ENCODE peak calls at places on chromosome 13, in seven cellular contexts. One of them, this sample, is unnamed.

GRCh38 chr13:48072304-48072703 is 22.6 kb downstream of the MED4 start:
- DNase-seq in breast epithelium: no peak
- DNase-seq in heart left ventricle: no peak
- DNase-seq in CD4-positive, alpha-beta T cell: no peak
- DNase-seq in AG09319: no peak
- DNase-seq in uterus: no peak
- DNase-seq in epithelial cell of esophagus: peak
- DNase-seq in this sample: no peak

GRCh38 chr13:31042501-31043165 is 110.2 kb downstream of the TEX26 start:
- DNase-seq in breast epithelium: no peak
- DNase-seq in heart left ventricle: no peak
- DNase-seq in CD4-positive, alpha-beta T cell: no peak
- DNase-seq in AG09319: no peak
- DNase-seq in uterus: no peak
- DNase-seq in epithelial cell of esophagus: no peak
- DNase-seq in this sample: no peak

GRCh38 chr13:96003304-96003703 is 49.9 kb downstream of the UGGT2 start:
- DNase-seq in breast epithelium: no peak
- DNase-seq in heart left ventricle: no peak
- DNase-seq in CD4-positive, alpha-beta T cell: no peak
- DNase-seq in AG09319: no peak
- DNase-seq in uterus: no peak
- DNase-seq in epithelial cell of esophagus: peak
- DNase-seq in this sample: no peak

GRCh38 chr13:63449549-63449948 is 2033.9 kb upstream of the PCDH20 start:
- DNase-seq in breast epithelium: no peak
- DNase-seq in heart left ventricle: no peak
- DNase-seq in CD4-positive, alpha-beta T cell: no peak
- DNase-seq in AG09319: no peak
- DNase-seq in uterus: no peak
- DNase-seq in epithelial cell of esophagus: no peak
- DNase-seq in this sample: no peak

GRCh38 chr13:63455938-63456337 is 2040.3 kb upstream of the PCDH20 start:
- DNase-seq in breast epithelium: no peak
- DNase-seq in heart left ventricle: no peak
- DNase-seq in CD4-positive, alpha-beta T cell: no peak
- DNase-seq in AG09319: no peak
- DNase-seq in uterus: no peak
- DNase-seq in epithelial cell of esophagus: no peak
- DNase-seq in this sample: no peak

GRCh38 chr13:59261928-59262488 is 901.7 kb downstream of the DIAPH3 start:
- DNase-seq in breast epithelium: no peak
- DNase-seq in heart left ventricle: no peak
- DNase-seq in CD4-positive, alpha-beta T cell: no peak
- DNase-seq in AG09319: no peak
- DNase-seq in uterus: no peak
- DNase-seq in epithelial cell of esophagus: no peak
- DNase-seq in this sample: no peak

GRCh38 chr13:79508224-79508961 is 27.4 kb downstream of the NDFIP2 start:
- DNase-seq in breast epithelium: no peak
- DNase-seq in heart left ventricle: no peak
- DNase-seq in CD4-positive, alpha-beta T cell: no peak
- DNase-seq in AG09319: no peak
- DNase-seq in uterus: no peak
- DNase-seq in epithelial cell of esophagus: peak
- DNase-seq in this sample: no peak

GRCh38 chr13:98977568-98978270 is at the start of gene DOCK9:
- DNase-seq in breast epithelium: peak
- DNase-seq in heart left ventricle: peak
- DNase-seq in CD4-positive, alpha-beta T cell: no peak
- DNase-seq in AG09319: no peak
- DNase-seq in uterus: peak
- DNase-seq in epithelial cell of esophagus: peak
- DNase-seq in this sample: no peak

GRCh38 chr13:41177616-41178015 is 16.8 kb downstream of the KBTBD7 start:
- DNase-seq in breast epithelium: no peak
- DNase-seq in heart left ventricle: no peak
- DNase-seq in CD4-positive, alpha-beta T cell: no peak
- DNase-seq in AG09319: no peak
- DNase-seq in uterus: no peak
- DNase-seq in epithelial cell of esophagus: peak
- DNase-seq in this sample: no peak

GRCh38 chr13:26759907-26760834 is at the start of gene GPR12:
- DNase-seq in breast epithelium: no peak
- DNase-seq in heart left ventricle: no peak
- DNase-seq in CD4-positive, alpha-beta T cell: no peak
- DNase-seq in AG09319: no peak
- DNase-seq in uterus: no peak
- DNase-seq in epithelial cell of esophagus: peak
- DNase-seq in this sample: no peak

GRCh38 chr13:27201661-27202060 is 30.1 kb upstream of the USP12 start:
- DNase-seq in breast epithelium: no peak
- DNase-seq in heart left ventricle: no peak
- DNase-seq in CD4-positive, alpha-beta T cell: no peak
- DNase-seq in AG09319: no peak
- DNase-seq in uterus: no peak
- DNase-seq in epithelial cell of esophagus: peak
- DNase-seq in this sample: no peak

GRCh38 chr13:95226051-95226450 is 75.2 kb downstream of the ABCC4 start:
- DNase-seq in breast epithelium: no peak
- DNase-seq in heart left ventricle: no peak
- DNase-seq in CD4-positive, alpha-beta T cell: no peak
- DNase-seq in AG09319: no peak
- DNase-seq in uterus: no peak
- DNase-seq in epithelial cell of esophagus: peak
- DNase-seq in this sample: no peak

GRCh38 chr13:102591988-102592781 is 4.6 kb upstream of the TPP2 start:
- DNase-seq in breast epithelium: peak
- DNase-seq in heart left ventricle: peak
- DNase-seq in CD4-positive, alpha-beta T cell: peak
- DNase-seq in AG09319: peak
- DNase-seq in uterus: peak
- DNase-seq in epithelial cell of esophagus: peak
- DNase-seq in this sample: peak

GRCh38 chr13:29543230-29544215 is 52.0 kb downstream of the SLC7A1 start:
- DNase-seq in breast epithelium: no peak
- DNase-seq in heart left ventricle: no peak
- DNase-seq in CD4-positive, alpha-beta T cell: peak
- DNase-seq in AG09319: no peak
- DNase-seq in uterus: no peak
- DNase-seq in epithelial cell of esophagus: peak
- DNase-seq in this sample: no peak

GRCh38 chr13:20796791-20797513 is 23.2 kb upstream of the EEF1AKMT1 start:
- DNase-seq in breast epithelium: no peak
- DNase-seq in heart left ventricle: no peak
- DNase-seq in CD4-positive, alpha-beta T cell: no peak
- DNase-seq in AG09319: no peak
- DNase-seq in uterus: no peak
- DNase-seq in epithelial cell of esophagus: no peak
- DNase-seq in this sample: no peak

GRCh38 chr13:20633802-20634201 is 66.8 kb downstream of the IFT88 start:
- DNase-seq in breast epithelium: no peak
- DNase-seq in heart left ventricle: no peak
- DNase-seq in CD4-positive, alpha-beta T cell: no peak
- DNase-seq in AG09319: no peak
- DNase-seq in uterus: no peak
- DNase-seq in epithelial cell of esophagus: peak
- DNase-seq in this sample: no peak

GRCh38 chr13:105193026-105193425 is 1342.4 kb downstream of the EFNB2 start:
- DNase-seq in breast epithelium: no peak
- DNase-seq in heart left ventricle: no peak
- DNase-seq in CD4-positive, alpha-beta T cell: no peak
- DNase-seq in AG09319: no peak
- DNase-seq in uterus: no peak
- DNase-seq in epithelial cell of esophagus: no peak
- DNase-seq in this sample: no peak

GRCh38 chr13:112821340-112822055 is 131.7 kb downstream of the ATP11A start:
- DNase-seq in breast epithelium: no peak
- DNase-seq in heart left ventricle: no peak
- DNase-seq in CD4-positive, alpha-beta T cell: no peak
- DNase-seq in AG09319: no peak
- DNase-seq in uterus: no peak
- DNase-seq in epithelial cell of esophagus: no peak
- DNase-seq in this sample: no peak

GRCh38 chr13:114053026-114053425 is 79.2 kb upstream of the C13orf46 start:
- DNase-seq in breast epithelium: no peak
- DNase-seq in heart left ventricle: no peak
- DNase-seq in CD4-positive, alpha-beta T cell: no peak
- DNase-seq in AG09319: no peak
- DNase-seq in uterus: no peak
- DNase-seq in epithelial cell of esophagus: no peak
- DNase-seq in this sample: no peak

GRCh38 chr13:94033098-94033497 is 446.4 kb downstream of the DCT start:
- DNase-seq in breast epithelium: no peak
- DNase-seq in heart left ventricle: no peak
- DNase-seq in CD4-positive, alpha-beta T cell: no peak
- DNase-seq in AG09319: no peak
- DNase-seq in uterus: no peak
- DNase-seq in epithelial cell of esophagus: no peak
- DNase-seq in this sample: no peak

GRCh38 chr13:44313674-44314073 is 60.0 kb upstream of the SERP2 start:
- DNase-seq in breast epithelium: no peak
- DNase-seq in heart left ventricle: no peak
- DNase-seq in CD4-positive, alpha-beta T cell: no peak
- DNase-seq in AG09319: no peak
- DNase-seq in uterus: no peak
- DNase-seq in epithelial cell of esophagus: peak
- DNase-seq in this sample: no peak

DNA sequence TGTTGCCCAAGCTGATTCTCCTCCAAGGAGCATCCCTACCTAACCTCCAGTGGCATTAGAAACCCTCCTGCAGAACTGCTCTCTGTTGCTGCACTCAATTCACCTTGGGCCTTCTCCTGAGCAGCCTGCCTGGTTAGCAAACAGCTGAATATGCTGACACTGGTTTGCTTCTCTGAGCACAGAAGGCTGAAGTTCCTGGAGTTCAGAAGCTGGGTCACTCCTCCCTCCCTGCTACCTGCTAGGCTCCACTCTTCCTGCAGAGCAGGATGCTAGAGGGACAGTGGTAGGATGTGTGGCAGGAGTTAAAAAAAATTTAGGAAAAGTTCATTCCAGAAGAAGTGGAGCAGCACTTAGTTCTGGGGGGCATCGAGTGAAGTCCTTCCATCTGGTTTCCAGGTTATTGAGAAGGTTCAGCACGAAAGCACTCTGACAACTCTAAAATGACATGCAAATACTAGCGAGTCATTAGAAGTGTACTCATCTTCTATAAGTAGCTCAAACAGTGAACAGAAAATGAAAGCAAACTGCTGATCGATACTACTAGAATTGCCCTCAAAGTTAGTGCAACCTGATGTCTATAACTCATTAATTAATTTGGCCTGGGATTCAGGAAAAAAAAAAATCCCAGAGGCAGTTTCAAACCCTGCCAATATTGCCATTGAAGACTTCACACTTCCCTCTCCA is 293.7 kb downstream of the POU4F1 start:
- DNase-seq in breast epithelium: no peak
- DNase-seq in heart left ventricle: no peak
- DNase-seq in CD4-positive, alpha-beta T cell: no peak
- DNase-seq in AG09319: no peak
- DNase-seq in uterus: no peak
- DNase-seq in epithelial cell of esophagus: no peak
- DNase-seq in this sample: no peak
- TF ChIP-seq CTCF in breast epithelium: no peak
- TF ChIP-seq CTCF in heart left ventricle: no peak
- TF ChIP-seq CTCF in CD4-positive, alpha-beta T cell: no peak
- TF ChIP-seq CTCF in AG09319: no peak
- TF ChIP-seq CTCF in uterus: no peak
- TF ChIP-seq CTCF in epithelial cell of esophagus: no peak
- TF ChIP-seq CTCF in this sample: no peak

GRCh38 chr13:92175330-92175729 is 776.9 kb downstream of the GPC5 start:
- DNase-seq in breast epithelium: no peak
- DNase-seq in heart left ventricle: peak
- DNase-seq in CD4-positive, alpha-beta T cell: no peak
- DNase-seq in AG09319: no peak
- DNase-seq in uterus: no peak
- DNase-seq in epithelial cell of esophagus: peak
- DNase-seq in this sample: no peak
- TF ChIP-seq CTCF in breast epithelium: no peak
- TF ChIP-seq CTCF in heart left ventricle: peak
- TF ChIP-seq CTCF in CD4-positive, alpha-beta T cell: no peak
- TF ChIP-seq CTCF in AG09319: peak
- TF ChIP-seq CTCF in uterus: no peak
- TF ChIP-seq CTCF in epithelial cell of esophagus: peak
- TF ChIP-seq CTCF in this sample: no peak

GRCh38 chr13:67224148-67224846 is 5.8 kb downstream of the PCDH9 start:
- DNase-seq in breast epithelium: peak
- DNase-seq in heart left ventricle: peak
- DNase-seq in CD4-positive, alpha-beta T cell: peak
- DNase-seq in AG09319: peak
- DNase-seq in uterus: peak
- DNase-seq in epithelial cell of esophagus: peak
- DNase-seq in this sample: peak
- TF ChIP-seq CTCF in breast epithelium: peak
- TF ChIP-seq CTCF in heart left ventricle: peak
- TF ChIP-seq CTCF in CD4-positive, alpha-beta T cell: peak
- TF ChIP-seq CTCF in AG09319: peak
- TF ChIP-seq CTCF in uterus: peak
- TF ChIP-seq CTCF in epithelial cell of esophagus: peak
- TF ChIP-seq CTCF in this sample: no peak

GRCh38 chr13:23766939-23767338 is 122.3 kb downstream of the MIPEP start:
- DNase-seq in breast epithelium: no peak
- DNase-seq in heart left ventricle: no peak
- DNase-seq in CD4-positive, alpha-beta T cell: no peak
- DNase-seq in AG09319: no peak
- DNase-seq in uterus: no peak
- DNase-seq in epithelial cell of esophagus: no peak
- DNase-seq in this sample: no peak

GRCh38 chr13:23767806-23768205 is 121.4 kb downstream of the MIPEP start:
- DNase-seq in breast epithelium: no peak
- DNase-seq in heart left ventricle: no peak
- DNase-seq in CD4-positive, alpha-beta T cell: no peak
- DNase-seq in AG09319: no peak
- DNase-seq in uterus: no peak
- DNase-seq in epithelial cell of esophagus: peak
- DNase-seq in this sample: no peak

GRCh38 chr13:23772717-23773116 is 116.5 kb downstream of the MIPEP start:
- DNase-seq in breast epithelium: no peak
- DNase-seq in heart left ventricle: no peak
- DNase-seq in CD4-positive, alpha-beta T cell: no peak
- DNase-seq in AG09319: no peak
- DNase-seq in uterus: no peak
- DNase-seq in epithelial cell of esophagus: no peak
- DNase-seq in this sample: no peak

GRCh38 chr13:23771966-23772365 is 117.2 kb downstream of the MIPEP start:
- DNase-seq in breast epithelium: no peak
- DNase-seq in heart left ventricle: no peak
- DNase-seq in CD4-positive, alpha-beta T cell: no peak
- DNase-seq in AG09319: no peak
- DNase-seq in uterus: no peak
- DNase-seq in epithelial cell of esophagus: peak
- DNase-seq in this sample: no peak

DNA sequence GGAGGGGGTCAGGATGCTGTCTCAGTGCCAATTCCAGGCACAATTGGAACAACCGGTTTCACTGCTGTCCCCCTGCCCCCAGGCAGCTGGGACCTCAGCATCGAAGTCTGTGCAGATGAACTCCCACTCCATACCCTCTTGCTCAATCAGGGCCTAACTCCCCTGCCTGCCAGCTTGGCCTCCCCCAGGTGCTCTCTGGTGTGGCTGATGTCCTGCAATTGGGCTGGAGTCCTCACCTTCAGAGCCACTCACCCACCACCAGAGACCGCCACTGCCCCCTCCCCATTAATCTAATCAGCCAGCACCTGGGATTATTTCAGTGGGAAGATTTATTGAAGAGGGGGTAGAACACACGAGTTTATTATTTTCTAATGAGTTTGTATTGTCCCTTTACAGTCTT is 118.8 kb downstream of the MIPEP start:
- DNase-seq in breast epithelium: no peak
- DNase-seq in heart left ventricle: no peak
- DNase-seq in CD4-positive, alpha-beta T cell: no peak
- DNase-seq in AG09319: no peak
- DNase-seq in uterus: no peak
- DNase-seq in epithelial cell of esophagus: no peak
- DNase-seq in this sample: no peak
- TF ChIP-seq CTCF in breast epithelium: no peak
- TF ChIP-seq CTCF in heart left ventricle: no peak
- TF ChIP-seq CTCF in CD4-positive, alpha-beta T cell: no peak
- TF ChIP-seq CTCF in AG09319: no peak
- TF ChIP-seq CTCF in uterus: no peak
- TF ChIP-seq CTCF in epithelial cell of esophagus: no peak
- TF ChIP-seq CTCF in this sample: no peak

This sample was measured in omental fat pad.